ENCODE peak calls at places on chromosome 4, in seven cellular contexts. One of them, this sample, is unnamed.

GRCh38 chr4:132818091-132818490 is 331.0 kb upstream of the PCDH10 start:
- DNase-seq in PC-3: no peak
- DNase-seq in right cardiac atrium: no peak
- DNase-seq in astrocyte of the cerebellum: no peak
- DNase-seq in fibroblast of pulmonary artery: peak; percentile 2
- DNase-seq in uterus: no peak
- DNase-seq in SJSA1: no peak
- DNase-seq in this sample: peak; percentile 13

GRCh38 chr4:85039526-85039925 is 73.0 kb upstream of the WDFY3 start:
- DNase-seq in PC-3: peak; percentile 48
- DNase-seq in right cardiac atrium: no peak
- DNase-seq in astrocyte of the cerebellum: no peak
- DNase-seq in fibroblast of pulmonary artery: peak; percentile 61
- DNase-seq in uterus: no peak
- DNase-seq in SJSA1: no peak
- DNase-seq in this sample: no peak

GRCh38 chr4:125582302-125582701 is 267.5 kb downstream of the FAT4 start:
- DNase-seq in PC-3: peak; percentile 29
- DNase-seq in right cardiac atrium: no peak
- DNase-seq in astrocyte of the cerebellum: no peak
- DNase-seq in fibroblast of pulmonary artery: peak; percentile 35
- DNase-seq in uterus: no peak
- DNase-seq in SJSA1: no peak
- DNase-seq in this sample: no peak

GRCh38 chr4:123471655-123472054 is 75.1 kb downstream of the SPRY1 start:
- DNase-seq in PC-3: no peak
- DNase-seq in right cardiac atrium: no peak
- DNase-seq in astrocyte of the cerebellum: no peak
- DNase-seq in fibroblast of pulmonary artery: no peak
- DNase-seq in uterus: no peak
- DNase-seq in SJSA1: no peak
- DNase-seq in this sample: no peak

GRCh38 chr4:102537280-102537679 is 36.1 kb downstream of the NFKB1 start:
- DNase-seq in PC-3: no peak
- DNase-seq in right cardiac atrium: no peak
- DNase-seq in astrocyte of the cerebellum: no peak
- DNase-seq in fibroblast of pulmonary artery: no peak
- DNase-seq in uterus: no peak
- DNase-seq in SJSA1: no peak
- DNase-seq in this sample: no peak

GRCh38 chr4:152172146-152172545 is 363.7 kb downstream of the FBXW7 start:
- DNase-seq in PC-3: no peak
- DNase-seq in right cardiac atrium: no peak
- DNase-seq in astrocyte of the cerebellum: no peak
- DNase-seq in fibroblast of pulmonary artery: no peak
- DNase-seq in uterus: no peak
- DNase-seq in SJSA1: no peak
- DNase-seq in this sample: no peak

GRCh38 chr4:7189066-7189465 is 3.3 kb upstream of the SORCS2 start:
- DNase-seq in PC-3: no peak
- DNase-seq in right cardiac atrium: no peak
- DNase-seq in astrocyte of the cerebellum: no peak
- DNase-seq in fibroblast of pulmonary artery: no peak
- DNase-seq in uterus: no peak
- DNase-seq in SJSA1: no peak
- DNase-seq in this sample: no peak

GRCh38 chr4:58247792-58248191 is 1137.6 kb upstream of the IGFBP7 start:
- DNase-seq in PC-3: peak; percentile 53
- DNase-seq in right cardiac atrium: peak; percentile 26
- DNase-seq in astrocyte of the cerebellum: no peak
- DNase-seq in fibroblast of pulmonary artery: peak; percentile 10
- DNase-seq in uterus: no peak
- DNase-seq in SJSA1: no peak
- DNase-seq in this sample: no peak

GRCh38 chr4:154364012-154364863 is 127.4 kb downstream of the DCHS2 start:
- DNase-seq in PC-3: no peak
- DNase-seq in right cardiac atrium: peak; percentile 47
- DNase-seq in astrocyte of the cerebellum: no peak
- DNase-seq in fibroblast of pulmonary artery: no peak
- DNase-seq in uterus: no peak
- DNase-seq in SJSA1: no peak
- DNase-seq in this sample: no peak

GRCh38 chr4:1404573-1405248 is 1.5 kb downstream of the NKX1-1 start:
- DNase-seq in PC-3: no peak
- DNase-seq in right cardiac atrium: no peak
- DNase-seq in astrocyte of the cerebellum: no peak
- DNase-seq in fibroblast of pulmonary artery: no peak
- DNase-seq in uterus: no peak
- DNase-seq in SJSA1: no peak
- DNase-seq in this sample: no peak

GRCh38 chr4:146507607-146508006 is 14.1 kb downstream of the SLC10A7 start:
- DNase-seq in PC-3: no peak
- DNase-seq in right cardiac atrium: no peak
- DNase-seq in astrocyte of the cerebellum: no peak
- DNase-seq in fibroblast of pulmonary artery: no peak
- DNase-seq in uterus: no peak
- DNase-seq in SJSA1: no peak
- DNase-seq in this sample: no peak

GRCh38 chr4:148438047-148438446 is 4.2 kb downstream of the NR3C2 start:
- DNase-seq in PC-3: no peak
- DNase-seq in right cardiac atrium: no peak
- DNase-seq in astrocyte of the cerebellum: no peak
- DNase-seq in fibroblast of pulmonary artery: no peak
- DNase-seq in uterus: no peak
- DNase-seq in SJSA1: no peak
- DNase-seq in this sample: no peak

GRCh38 chr4:93495346-93495745 is 333.2 kb upstream of the ATOH1 start:
- DNase-seq in PC-3: no peak
- DNase-seq in right cardiac atrium: no peak
- DNase-seq in astrocyte of the cerebellum: no peak
- DNase-seq in fibroblast of pulmonary artery: no peak
- DNase-seq in uterus: no peak
- DNase-seq in SJSA1: no peak
- DNase-seq in this sample: no peak

GRCh38 chr4:78561677-78562076 is 10.1 kb downstream of the ANXA3 start:
- DNase-seq in PC-3: peak; percentile 75
- DNase-seq in right cardiac atrium: no peak
- DNase-seq in astrocyte of the cerebellum: no peak
- DNase-seq in fibroblast of pulmonary artery: peak; percentile 51
- DNase-seq in uterus: no peak
- DNase-seq in SJSA1: no peak
- DNase-seq in this sample: no peak

GRCh38 chr4:165945991-165946390 is 73.0 kb downstream of the TLL1 start:
- DNase-seq in PC-3: no peak
- DNase-seq in right cardiac atrium: no peak
- DNase-seq in astrocyte of the cerebellum: no peak
- DNase-seq in fibroblast of pulmonary artery: no peak
- DNase-seq in uterus: no peak
- DNase-seq in SJSA1: no peak
- DNase-seq in this sample: no peak

GRCh38 chr4:139794158-139794954 is 128.7 kb downstream of the MGST2 start:
- DNase-seq in PC-3: no peak
- DNase-seq in right cardiac atrium: no peak
- DNase-seq in astrocyte of the cerebellum: peak; percentile 57
- DNase-seq in fibroblast of pulmonary artery: peak; percentile 26
- DNase-seq in uterus: peak; percentile 45
- DNase-seq in SJSA1: peak; percentile 35
- DNase-seq in this sample: peak; percentile 61

GRCh38 chr4:110119880-110120279 is 78.5 kb downstream of the ELOVL6 start:
- DNase-seq in PC-3: no peak
- DNase-seq in right cardiac atrium: no peak
- DNase-seq in astrocyte of the cerebellum: peak; percentile 9
- DNase-seq in fibroblast of pulmonary artery: peak; percentile 67
- DNase-seq in uterus: no peak
- DNase-seq in SJSA1: no peak
- DNase-seq in this sample: no peak

GRCh38 chr4:188262464-188262863 is 123.2 kb downstream of the TRIML1 start:
- DNase-seq in PC-3: no peak
- DNase-seq in right cardiac atrium: no peak
- DNase-seq in astrocyte of the cerebellum: no peak
- DNase-seq in fibroblast of pulmonary artery: peak; percentile 1
- DNase-seq in uterus: no peak
- DNase-seq in SJSA1: no peak
- DNase-seq in this sample: no peak

GRCh38 chr4:13299343-13299742 is 184.8 kb downstream of the RAB28 start:
- DNase-seq in PC-3: no peak
- DNase-seq in right cardiac atrium: no peak
- DNase-seq in astrocyte of the cerebellum: no peak
- DNase-seq in fibroblast of pulmonary artery: no peak
- DNase-seq in uterus: no peak
- DNase-seq in SJSA1: no peak
- DNase-seq in this sample: no peak

GRCh38 chr4:83320548-83320947 is 14.1 kb downstream of the HPSE start:
- DNase-seq in PC-3: peak; percentile 29
- DNase-seq in right cardiac atrium: peak; percentile 81
- DNase-seq in astrocyte of the cerebellum: no peak
- DNase-seq in fibroblast of pulmonary artery: peak; percentile 65
- DNase-seq in uterus: no peak
- DNase-seq in SJSA1: no peak
- DNase-seq in this sample: no peak

GRCh38 chr4:1746265-1746691 is 25.0 kb downstream of the TACC3 start:
- DNase-seq in PC-3: peak; percentile 59
- DNase-seq in right cardiac atrium: peak; percentile 89
- DNase-seq in astrocyte of the cerebellum: peak; percentile 22
- DNase-seq in fibroblast of pulmonary artery: peak; percentile 72
- DNase-seq in uterus: peak; percentile 46
- DNase-seq in SJSA1: peak; percentile 24
- DNase-seq in this sample: peak; percentile 95

GRCh38 chr4:113109106-113109740 is 59.8 kb downstream of the ANK2 start:
- DNase-seq in PC-3: no peak
- DNase-seq in right cardiac atrium: no peak
- DNase-seq in astrocyte of the cerebellum: no peak
- DNase-seq in fibroblast of pulmonary artery: no peak
- DNase-seq in uterus: no peak
- DNase-seq in SJSA1: no peak
- DNase-seq in this sample: no peak

GRCh38 chr4:75848891-75849290 is 53.4 kb downstream of the PPEF2 start:
- DNase-seq in PC-3: no peak
- DNase-seq in right cardiac atrium: no peak
- DNase-seq in astrocyte of the cerebellum: no peak
- DNase-seq in fibroblast of pulmonary artery: peak; percentile 38
- DNase-seq in uterus: no peak
- DNase-seq in SJSA1: no peak
- DNase-seq in this sample: no peak

GRCh38 chr4:190020790-190021717 is 6.0 kb downstream of the FRG2 start:
- DNase-seq in PC-3: peak; percentile 60
- DNase-seq in right cardiac atrium: peak; percentile 66
- DNase-seq in astrocyte of the cerebellum: peak; percentile 2
- DNase-seq in fibroblast of pulmonary artery: peak; percentile 34
- DNase-seq in uterus: no peak
- DNase-seq in SJSA1: no peak
- DNase-seq in this sample: peak; percentile 68
- H3K4me3 ChIP-seq in PC-3: peak overlapping the region; percentile 54
- H3K4me3 ChIP-seq in right cardiac atrium: peak overlapping the region; percentile 7
- H3K4me3 ChIP-seq in astrocyte of the cerebellum: no peak overlapping the region
- H3K4me3 ChIP-seq in fibroblast of pulmonary artery: no peak overlapping the region
- H3K4me3 ChIP-seq in uterus: no peak overlapping the region
- H3K4me3 ChIP-seq in SJSA1: no peak overlapping the region
- H3K4me3 ChIP-seq in this sample: peak overlapping the region; percentile 42

DNA sequence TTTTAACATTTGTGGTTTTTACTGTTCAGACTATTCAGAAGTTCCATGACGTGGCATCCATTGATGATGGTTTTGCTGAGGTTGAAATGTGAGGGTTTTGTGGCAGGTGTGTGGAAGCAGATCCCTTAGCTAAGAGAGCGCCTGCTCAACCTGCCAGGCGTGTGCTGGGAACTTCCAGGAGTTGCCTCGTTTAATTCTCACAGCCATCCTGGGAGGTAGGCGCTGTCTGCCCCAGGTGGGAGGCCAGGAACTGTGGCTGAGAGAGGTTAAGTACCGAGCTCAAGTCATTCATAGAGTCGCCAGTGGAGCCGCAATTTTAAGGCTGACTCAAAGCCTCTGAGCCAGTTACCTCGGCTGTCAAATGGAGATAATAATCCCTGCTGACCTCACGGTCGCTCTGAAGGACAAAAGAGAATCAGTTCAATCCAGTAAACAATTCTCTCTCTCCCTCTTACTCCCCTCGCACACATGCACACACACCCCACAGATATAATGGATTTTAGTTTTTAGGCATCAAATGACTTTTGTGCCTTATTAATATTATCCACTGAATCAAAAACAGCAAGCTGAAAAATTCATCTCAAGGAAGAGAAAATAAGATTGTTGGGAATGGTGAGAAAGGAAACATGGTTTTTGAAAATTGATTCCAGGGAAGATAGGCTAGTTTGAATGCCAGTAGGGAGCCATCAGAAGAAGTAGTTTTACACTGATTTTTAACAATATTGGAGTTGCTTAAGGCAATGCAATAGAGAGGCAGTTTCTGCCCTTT is 171.4 kb downstream of the PTTG2 start:
- DNase-seq in PC-3: no peak
- DNase-seq in right cardiac atrium: no peak
- DNase-seq in astrocyte of the cerebellum: peak; percentile 26
- DNase-seq in fibroblast of pulmonary artery: peak; percentile 52
- DNase-seq in uterus: peak; percentile 38
- DNase-seq in SJSA1: peak; percentile 34
- DNase-seq in this sample: no peak
- H3K4me3 ChIP-seq in PC-3: no peak overlapping the region
- H3K4me3 ChIP-seq in right cardiac atrium: no peak overlapping the region
- H3K4me3 ChIP-seq in astrocyte of the cerebellum: no peak overlapping the region
- H3K4me3 ChIP-seq in fibroblast of pulmonary artery: no peak overlapping the region
- H3K4me3 ChIP-seq in uterus: no peak overlapping the region
- H3K4me3 ChIP-seq in SJSA1: no peak overlapping the region
- H3K4me3 ChIP-seq in this sample: no peak overlapping the region

GRCh38 chr4:3304831-3305609 is 12.2 kb downstream of the RGS12 start:
- DNase-seq in PC-3: no peak
- DNase-seq in right cardiac atrium: peak; percentile 80
- DNase-seq in astrocyte of the cerebellum: no peak
- DNase-seq in fibroblast of pulmonary artery: peak; percentile 49
- DNase-seq in uterus: peak; percentile 49
- DNase-seq in SJSA1: no peak
- DNase-seq in this sample: peak; percentile 70
- H3K4me3 ChIP-seq in PC-3: no peak overlapping the region
- H3K4me3 ChIP-seq in right cardiac atrium: no peak overlapping the region
- H3K4me3 ChIP-seq in astrocyte of the cerebellum: no peak overlapping the region
- H3K4me3 ChIP-seq in fibroblast of pulmonary artery: no peak overlapping the region
- H3K4me3 ChIP-seq in uterus: no peak overlapping the region
- H3K4me3 ChIP-seq in SJSA1: no peak overlapping the region
- H3K4me3 ChIP-seq in this sample: peak overlapping the region; percentile 50

GRCh38 chr4:5455003-5455585 is 253.3 kb downstream of the EVC2 start:
- DNase-seq in PC-3: no peak
- DNase-seq in right cardiac atrium: no peak
- DNase-seq in astrocyte of the cerebellum: no peak
- DNase-seq in fibroblast of pulmonary artery: no peak
- DNase-seq in uterus: no peak
- DNase-seq in SJSA1: no peak
- DNase-seq in this sample: no peak

GRCh38 chr4:5451243-5451642 is 257.1 kb downstream of the EVC2 start:
- DNase-seq in PC-3: no peak
- DNase-seq in right cardiac atrium: no peak
- DNase-seq in astrocyte of the cerebellum: no peak
- DNase-seq in fibroblast of pulmonary artery: no peak
- DNase-seq in uterus: no peak
- DNase-seq in SJSA1: no peak
- DNase-seq in this sample: no peak

GRCh38 chr4:5456296-5456845 is 252.0 kb downstream of the EVC2 start:
- DNase-seq in PC-3: no peak
- DNase-seq in right cardiac atrium: no peak
- DNase-seq in astrocyte of the cerebellum: no peak
- DNase-seq in fibroblast of pulmonary artery: no peak
- DNase-seq in uterus: no peak
- DNase-seq in SJSA1: no peak
- DNase-seq in this sample: no peak

GRCh38 chr4:5448286-5448685 is 260.1 kb downstream of the EVC2 start:
- DNase-seq in PC-3: no peak
- DNase-seq in right cardiac atrium: no peak
- DNase-seq in astrocyte of the cerebellum: no peak
- DNase-seq in fibroblast of pulmonary artery: no peak
- DNase-seq in uterus: no peak
- DNase-seq in SJSA1: no peak
- DNase-seq in this sample: no peak

GRCh38 chr4:5452156-5452555 is 256.2 kb downstream of the EVC2 start:
- DNase-seq in PC-3: no peak
- DNase-seq in right cardiac atrium: no peak
- DNase-seq in astrocyte of the cerebellum: no peak
- DNase-seq in fibroblast of pulmonary artery: no peak
- DNase-seq in uterus: no peak
- DNase-seq in SJSA1: no peak
- DNase-seq in this sample: no peak
- H3K4me3 ChIP-seq in PC-3: no peak overlapping the region
- H3K4me3 ChIP-seq in right cardiac atrium: no peak overlapping the region
- H3K4me3 ChIP-seq in astrocyte of the cerebellum: no peak overlapping the region
- H3K4me3 ChIP-seq in fibroblast of pulmonary artery: no peak overlapping the region
- H3K4me3 ChIP-seq in uterus: no peak overlapping the region
- H3K4me3 ChIP-seq in SJSA1: no peak overlapping the region
- H3K4me3 ChIP-seq in this sample: no peak overlapping the region

This sample was measured in BE2C.